ENCODE peak calls at places on chromosomes 1 and 21, in five cellular contexts. H, P, Q, N and B are unnamed samples.

GRCh38 chr1:156616463-156616862 is 2.8 kb upstream of the HAPLN2 start:
- DNase-seq in H (no peak), P (no peak), Q (no peak), N (peak; percentile 54), B (no peak)

GRCh38 chr1:109912214-109912861 is 1.7 kb downstream of the CSF1 start:
- DNase-seq in H (no peak), P (no peak), Q (no peak), N (no peak), B (no peak)

GRCh38 chr1:226605573-226605950 is 57.0 kb downstream of the STUM start:
- DNase-seq in H (no peak), P (no peak), Q (no peak), N (no peak), B (no peak)

GRCh38 chr1:89598450-89599331 is 34.2 kb upstream of the LRRC8C start:
- DNase-seq in H (no peak), P (no peak), Q (no peak), N (no peak), B (peak; percentile 74)

GRCh38 chr21:15754640-15755039 is 24.9 kb downstream of the USP25 start:
- DNase-seq in H (no peak), P (no peak), Q (no peak), N (no peak), B (no peak)

GRCh38 chr1:40622936-40623629 is 42.4 kb downstream of the RIMS3 start:
- DNase-seq in H (no peak), P (no peak), Q (no peak), N (no peak), B (no peak)

GRCh38 chr21:35350965-35351364 is 301.9 kb upstream of the RUNX1 start:
- DNase-seq in H (no peak), P (no peak), Q (no peak), N (no peak), B (no peak)

GRCh38 chr1:190022709-190023108 is 455.0 kb downstream of the BRINP3 start:
- DNase-seq in H (no peak), P (no peak), Q (no peak), N (peak; percentile 23), B (no peak)

GRCh38 chr1:229102741-229103480 is 168.0 kb upstream of the RAB4A start:
- DNase-seq in H (no peak), P (no peak), Q (no peak), N (no peak), B (no peak)

GRCh38 chr1:6002714-6003501 is 10.7 kb upstream of the NPHP4 start:
- DNase-seq in H (no peak), P (peak; percentile 68), Q (peak; percentile 48), N (no peak), B (no peak)

GRCh38 chr1:62180649-62181048 is 14.0 kb upstream of the L1TD1 start:
- DNase-seq in H (no peak), P (no peak), Q (no peak), N (no peak), B (no peak)

GRCh38 chr1:59058681-59059441 is 238.0 kb upstream of the FGGY start:
- DNase-seq in H (no peak), P (no peak), Q (no peak), N (no peak), B (no peak)

GRCh38 chr1:147825586-147825985 is 65.2 kb upstream of the GJA5 start:
- DNase-seq in H (no peak), P (no peak), Q (no peak), N (no peak), B (no peak)

GRCh38 chr1:7120863-7121621 is 335.8 kb downstream of the CAMTA1 start:
- DNase-seq in H (no peak), P (peak; percentile 23), Q (no peak), N (no peak), B (peak; percentile 82)

GRCh38 chr1:208737922-208738321 is 493.7 kb upstream of the PLXNA2 start:
- DNase-seq in H (no peak), P (no peak), Q (no peak), N (no peak), B (no peak)

GRCh38 chr21:30337644-30338170 is at the start of gene KRTAP27-1:
- DNase-seq in H (no peak), P (no peak), Q (no peak), N (no peak), B (no peak)

GRCh38 chr1:2830761-2831425 is 29.4 kb upstream of the TTC34 start:
- DNase-seq in H (no peak), P (no peak), Q (peak; percentile 49), N (no peak), B (no peak)

GRCh38 chr1:238582816-238583215 is 692.1 kb upstream of the ZP4 start:
- DNase-seq in H (no peak), P (no peak), Q (no peak), N (no peak), B (no peak)

GRCh38 chr1:36707221-36707620 is 224.5 kb upstream of the CSF3R start:
- DNase-seq in H (no peak), P (no peak), Q (no peak), N (no peak), B (no peak)

GRCh38 chr1:232684331-232685105 is 54.6 kb upstream of the SIPA1L2 start:
- DNase-seq in H (no peak), P (no peak), Q (no peak), N (no peak), B (no peak)

GRCh38 chr1:169576241-169576933 is 9.9 kb downstream of the F5 start:
- DNase-seq in H (no peak), P (peak; percentile 13), Q (peak; percentile 59), N (no peak), B (no peak)

GRCh38 chr1:246333855-246334254 is 173.2 kb downstream of the SMYD3 start:
- DNase-seq in H (no peak), P (no peak), Q (no peak), N (no peak), B (no peak)

GRCh38 chr1:176855434-176855745 is 309.1 kb downstream of the ASTN1 start:
- DNase-seq in H (no peak), P (no peak), Q (no peak), N (no peak), B (no peak)

GRCh38 chr1:67726224-67726623 is 41.2 kb downstream of the GADD45A start:
- DNase-seq in H (no peak), P (no peak), Q (no peak), N (no peak), B (no peak)

GRCh38 chr1:231937013-231937754 is 310.6 kb downstream of the DISC1 start:
- DNase-seq in H (no peak), P (peak; percentile 85), Q (no peak), N (peak; percentile 29), B (no peak)

GRCh38 chr1:174258148-174258550 is 98.8 kb downstream of the RABGAP1L start:
- DNase-seq in H (peak; percentile 10), P (no peak), Q (no peak), N (no peak), B (peak; percentile 80)

GRCh38 chr1:179164494-179164893 is 65.0 kb downstream of the ABL2 start:
- DNase-seq in H (no peak), P (no peak), Q (no peak), N (peak; percentile 82), B (peak; percentile 35)

DNA sequence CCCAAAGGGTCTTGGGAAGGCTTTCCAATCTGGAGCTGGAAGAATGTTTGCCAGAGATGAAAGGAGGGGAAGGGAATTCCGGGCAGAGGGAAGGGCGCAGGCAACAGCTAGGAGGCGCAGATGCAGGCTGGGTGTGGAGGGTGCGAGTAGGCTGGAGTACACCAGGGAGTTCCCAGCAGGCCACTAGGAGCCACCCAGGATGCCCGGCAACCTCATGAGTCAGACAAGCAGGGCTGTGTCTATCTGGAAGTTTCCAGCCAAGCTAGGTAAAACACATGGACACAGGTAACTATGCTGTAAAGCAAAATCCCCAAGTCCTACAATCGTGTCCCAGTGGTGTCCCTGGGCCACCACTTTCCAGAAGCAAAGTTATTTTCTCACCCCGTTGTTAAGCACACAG is 998 bp upstream of the NBL1 start:
- DNase-seq in H (no peak), P (no peak), Q (no peak), N (no peak), B (no peak)
- H3K4me3 ChIP-seq in H (peak overlapping the region; percentile 58), P (peak overlapping the region; percentile 60), Q (no peak overlapping the region), N (no peak overlapping the region), B (no peak overlapping the region)

DNA sequence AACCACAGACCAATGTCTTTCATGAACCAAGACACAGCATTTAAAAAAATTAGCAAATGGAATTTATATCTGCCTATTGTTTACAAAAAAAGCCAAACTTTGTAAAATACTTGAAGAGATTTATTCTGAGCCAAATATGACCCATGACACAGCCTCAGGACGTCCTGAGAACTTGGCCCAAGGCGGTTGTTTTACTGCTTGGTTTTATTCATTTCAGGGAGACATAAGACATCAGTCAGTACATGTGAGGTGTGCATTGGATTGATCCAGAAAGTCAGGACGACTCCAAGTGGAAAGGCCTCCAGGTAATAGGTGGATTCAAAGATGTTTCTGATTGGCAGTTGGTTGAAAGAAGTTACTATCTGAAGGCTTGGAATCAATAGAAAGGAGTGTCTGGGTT is 1.4 kb upstream of the POFUT2 start:
- DNase-seq in H (no peak), P (no peak), Q (no peak), N (no peak), B (no peak)
- H3K4me3 ChIP-seq in H (no peak overlapping the region), P (no peak overlapping the region), Q (peak overlapping the region; percentile 61), N (peak overlapping the region; percentile 66), B (no peak overlapping the region)

GRCh38 chr1:201480231-201481003 is 11.4 kb upstream of the PHLDA3 start:
- DNase-seq in H (peak; percentile 42), P (peak; percentile 84), Q (peak; percentile 82), N (no peak), B (peak; percentile 78)

GRCh38 chr1:201479331-201479730 is 10.3 kb upstream of the PHLDA3 start:
- DNase-seq in H (no peak), P (no peak), Q (no peak), N (no peak), B (peak; percentile 50)

GRCh38 chr1:201481761-201482493 is 12.9 kb upstream of the PHLDA3 start:
- DNase-seq in H (peak; percentile 65), P (peak; percentile 90), Q (peak; percentile 89), N (no peak), B (peak; percentile 93)

GRCh38 chr1:201482755-201483154 is 13.8 kb upstream of the PHLDA3 start:
- DNase-seq in H (no peak), P (no peak), Q (no peak), N (no peak), B (no peak)

GRCh38 chr1:201481004-201481380 is 12.0 kb upstream of the PHLDA3 start:
- DNase-seq in H (no peak), P (no peak), Q (no peak), N (no peak), B (no peak)
- H3K4me3 ChIP-seq in H (peak overlapping the region; percentile 49), P (peak overlapping the region; percentile 57), Q (peak overlapping the region; percentile 43), N (peak overlapping the region; percentile 24), B (peak overlapping the region; percentile 48)

DNA sequence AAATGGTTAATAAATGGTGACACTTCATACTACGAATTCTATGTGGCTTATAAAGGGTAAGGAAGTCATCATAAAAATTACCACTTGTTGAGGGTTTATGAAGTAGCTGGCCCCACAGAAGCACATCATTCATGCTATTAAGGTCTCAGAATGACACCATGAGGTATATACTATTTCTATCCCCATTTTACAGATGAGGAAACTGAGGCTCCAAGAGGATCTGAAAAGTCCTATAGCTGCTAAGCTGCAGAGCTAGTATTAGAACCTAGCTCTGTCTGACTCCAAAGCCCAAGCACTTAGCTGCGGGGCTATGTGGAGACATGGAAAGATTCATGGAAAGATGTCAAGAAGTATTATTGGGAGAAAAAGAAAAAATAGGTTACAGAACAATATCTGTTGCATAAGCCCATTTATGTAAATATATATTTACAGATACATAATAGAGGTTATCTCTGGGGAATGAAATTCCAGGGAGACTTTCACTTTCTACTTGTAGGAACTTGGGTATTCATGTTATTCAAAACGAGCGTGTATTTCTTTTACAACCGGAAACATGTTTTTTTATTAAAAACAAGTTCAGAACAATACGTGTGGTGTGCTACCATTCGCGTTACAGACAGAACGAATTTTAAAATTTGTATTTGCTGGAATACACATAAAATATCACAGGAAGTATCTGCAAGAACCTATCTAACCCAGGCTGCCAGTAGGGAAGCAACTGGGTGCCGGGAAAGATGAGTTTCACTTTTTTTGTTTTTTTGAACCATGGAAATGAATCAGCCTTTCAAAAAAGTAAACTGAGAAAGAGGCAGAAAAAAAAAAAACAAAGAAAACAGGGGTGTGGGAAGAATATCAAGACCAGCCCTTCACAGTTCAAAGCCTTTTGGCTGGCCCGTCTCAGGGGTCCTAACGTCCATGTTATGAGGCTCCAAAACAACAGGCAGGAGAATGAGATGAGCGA is 13.4 kb downstream of the SPOCD1 start:
- DNase-seq in H (no peak), P (no peak), Q (no peak), N (no peak), B (no peak)
- H3K4me3 ChIP-seq in H (no peak overlapping the region), P (peak overlapping the region; percentile 21), Q (no peak overlapping the region), N (no peak overlapping the region), B (no peak overlapping the region)